ENCODE peak calls at places on chromosomes 4 and X, in seven cellular contexts. H is HL-60, M is left ventricle myocardium inferior, X is thyroid gland, G is adrenal gland, R is fibroblast of lung, E is pancreas. C is an unnamed sample.
A peak's percentile ranks its signal among the peaks of the same experiment; 100 is the strongest.

GRCh38 chr4:47109379-47109778 is 78.0 kb downstream of the GABRB1 start:
- DNase-seq in H (no peak), M (no peak), X (no peak), G (no peak), R (no peak), E (no peak), C (no peak)

GRCh38 chrX:134659761-134660160 is 1.5 kb upstream of the PLAC1 start:
- DNase-seq in H (no peak), M (no peak), X (no peak), G (no peak), R (no peak), E (no peak), C (no peak)

GRCh38 chr4:95596676-95597075 is 47.9 kb upstream of the UNC5C start:
- DNase-seq in H (no peak), M (no peak), X (no peak), G (no peak), R (no peak), E (no peak), C (no peak)

GRCh38 chr4:56575820-56576429 is 70.3 kb downstream of the ARL9 start:
- DNase-seq in H (no peak), M (no peak), X (no peak), G (no peak), R (peak; percentile 40), E (no peak), C (no peak)

GRCh38 chrX:103404225-103405008 is 28.1 kb downstream of the BEX3 start:
- DNase-seq in H (no peak), M (peak; percentile 31), X (peak; percentile 46), G (peak; percentile 89), R (peak; percentile 88), E (peak; percentile 56), C (peak; percentile 87)

GRCh38 chr4:145762719-145763118 is 82.8 kb downstream of the C4orf51 start:
- DNase-seq in H (no peak), M (no peak), X (no peak), G (no peak), R (no peak), E (no peak), C (no peak)

GRCh38 chr4:82629238-82630000 is 67.6 kb upstream of the TMEM150C start:
- DNase-seq in H (no peak), M (no peak), X (no peak), G (peak; percentile 37), R (no peak), E (no peak), C (no peak)

GRCh38 chr4:123144626-123145025 is 222.2 kb upstream of the NUDT6 start:
- DNase-seq in H (no peak), M (no peak), X (no peak), G (no peak), R (no peak), E (no peak), C (no peak)

GRCh38 chr4:53147179-53147578 is 218.7 kb downstream of the SCFD2 start:
- DNase-seq in H (no peak), M (no peak), X (no peak), G (no peak), R (no peak), E (no peak), C (no peak)

GRCh38 chr4:10173754-10174749 is 57.5 kb upstream of the WDR1 start:
- DNase-seq in H (no peak), M (peak; percentile 77), X (peak; percentile 87), G (no peak), R (no peak), E (peak; percentile 77), C (no peak)

GRCh38 chrX:153459976-153460375 is 10.4 kb downstream of the HAUS7 start:
- DNase-seq in H (no peak), M (no peak), X (no peak), G (no peak), R (peak; percentile 86), E (no peak), C (peak; percentile 50)

GRCh38 chrX:10045327-10046000 is 78.3 kb downstream of the CLDN34 start:
- DNase-seq in H (no peak), M (peak; percentile 39), X (no peak), G (peak; percentile 59), R (no peak), E (peak; percentile 62), C (no peak)

GRCh38 chrX:109847257-109848187 is 114.5 kb upstream of the ACSL4 start:
- DNase-seq in H (no peak), M (no peak), X (no peak), G (no peak), R (peak; percentile 90), E (no peak), C (peak; percentile 27)

GRCh38 chr4:150001815-150002214 is 76.4 kb upstream of the DCLK2 start:
- DNase-seq in H (no peak), M (no peak), X (no peak), G (no peak), R (peak; percentile 87), E (no peak), C (peak; percentile 42)

GRCh38 chr4:67687639-67688038 is 13.3 kb downstream of the UBA6 start:
- DNase-seq in H (no peak), M (no peak), X (no peak), G (no peak), R (peak; percentile 8), E (no peak), C (peak; percentile 28)

GRCh38 chr4:145951931-145952330 is 13.3 kb upstream of the ZNF827 start:
- DNase-seq in H (no peak), M (no peak), X (no peak), G (peak; percentile 53), R (no peak), E (no peak), C (no peak)

GRCh38 chr4:121376541-121376940 is 4.3 kb downstream of the QRFPR start:
- DNase-seq in H (no peak), M (no peak), X (peak; percentile 85), G (no peak), R (no peak), E (no peak), C (no peak)

GRCh38 chr4:125112536-125112935 is 202.2 kb upstream of the FAT4 start:
- DNase-seq in H (no peak), M (no peak), X (no peak), G (no peak), R (no peak), E (no peak), C (no peak)

GRCh38 chr4:140326395-140326993 is 47.0 kb upstream of the SCOC start:
- DNase-seq in H (peak; percentile 11), M (no peak), X (peak; percentile 29), G (peak; percentile 76), R (peak; percentile 48), E (no peak), C (peak; percentile 61)

GRCh38 chrX:108091266-108091877 is at the start of the genes ATG4A and PSMD10:
- DNase-seq in H (peak; percentile 70), M (peak; percentile 92), X (peak; percentile 93), G (peak; percentile 97), R (peak; percentile 95), E (peak; percentile 89), C (peak; percentile 94)

GRCh38 chrX:108088511-108088910 is 2.8 kb downstream of the PSMD10 start:
- DNase-seq in H (no peak), M (no peak), X (no peak), G (no peak), R (no peak), E (no peak), C (no peak)

GRCh38 chrX:108087792-108088191 is 3.5 kb downstream of the PSMD10 start:
- DNase-seq in H (no peak), M (no peak), X (no peak), G (no peak), R (no peak), E (no peak), C (no peak)

GRCh38 chrX:108090474-108091265 is 672 bp downstream of the PSMD10 start:
- DNase-seq in H (no peak), M (no peak), X (no peak), G (no peak), R (peak; percentile 53), E (no peak), C (peak; percentile 11)

GRCh38 chrX:108091878-108092291 is 307 bp downstream of the ATG4A start:
- DNase-seq in H (no peak), M (no peak), X (no peak), G (peak; percentile 68), R (no peak), E (no peak), C (no peak)
- H3K4me3 ChIP-seq in H (peak overlapping the region; percentile 60), M (peak overlapping the region; percentile 78), X (peak overlapping the region; percentile 34), G (peak overlapping the region; percentile 33), R (peak overlapping the region; percentile 79), E (peak overlapping the region; percentile 56), C (peak overlapping the region; percentile 74)

DNA sequence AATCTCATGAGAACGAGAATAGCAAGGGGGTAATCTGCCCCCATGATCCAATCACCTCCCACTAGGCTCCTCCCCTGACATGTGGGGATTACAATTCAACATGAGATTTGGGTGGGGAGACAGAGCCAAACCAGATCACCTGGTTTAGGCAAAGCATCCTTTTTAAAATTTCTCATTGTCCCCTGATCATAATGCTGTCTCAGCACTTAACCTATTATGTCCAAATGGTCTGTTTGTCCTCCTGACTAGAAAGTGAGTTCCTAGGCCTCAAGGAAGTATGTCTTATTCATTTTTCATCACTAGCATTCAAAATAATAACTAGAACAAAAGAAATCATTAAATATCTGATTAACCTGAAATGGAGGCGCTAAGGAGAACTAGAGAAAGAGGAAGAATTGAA is 7.9 kb upstream of the PRMT9 start:
- DNase-seq in H (no peak), M (no peak), X (no peak), G (no peak), R (no peak), E (no peak), C (no peak)
- H3K27ac ChIP-seq in H (no peak overlapping the region), M (no peak overlapping the region), X (no peak overlapping the region), G (no peak overlapping the region), R (no peak overlapping the region), E (no peak overlapping the region), C (no peak overlapping the region)

DNA sequence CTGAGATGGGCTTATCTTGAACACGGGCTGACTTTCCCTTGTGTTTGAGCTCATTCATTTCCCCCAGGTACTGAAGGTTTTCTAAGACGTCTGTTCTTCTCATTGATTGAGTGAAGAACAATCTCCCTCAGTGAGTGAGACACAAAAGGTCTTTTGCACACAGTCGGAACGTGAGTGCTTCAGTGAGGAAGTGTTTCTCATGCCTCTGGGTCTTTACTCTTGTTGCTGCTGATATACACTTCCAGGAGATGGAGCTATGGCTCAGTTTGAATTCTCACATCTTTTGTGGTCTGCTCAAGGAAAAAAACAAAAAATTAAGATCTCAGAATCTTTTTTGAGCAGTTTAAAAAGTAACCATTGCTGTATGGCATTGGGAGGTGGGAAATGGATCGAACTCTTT is 981.9 kb upstream of the TENM3 start:
- DNase-seq in H (no peak), M (no peak), X (no peak), G (no peak), R (peak; percentile 39), E (no peak), C (peak; percentile 10)
- TF ChIP-seq CTCF in H (no peak), M (peak; percentile 54), X (no peak), G (no peak), R (no peak), E (no peak), C (peak; percentile 61)

GRCh38 chr4:2445571-2445970 is 23.3 kb upstream of the RNF4 start:
- DNase-seq in H (no peak), M (no peak), X (no peak), G (no peak), R (no peak), E (no peak), C (no peak)

GRCh38 chr4:2449051-2449450 is 19.9 kb upstream of the RNF4 start:
- DNase-seq in H (no peak), M (no peak), X (no peak), G (no peak), R (no peak), E (no peak), C (no peak)

GRCh38 chr4:2448589-2448988 is 20.3 kb upstream of the RNF4 start:
- DNase-seq in H (no peak), M (no peak), X (no peak), G (no peak), R (no peak), E (no peak), C (no peak)

GRCh38 chr4:2445130-2445529 is 23.8 kb upstream of the RNF4 start:
- DNase-seq in H (no peak), M (no peak), X (no peak), G (no peak), R (no peak), E (no peak), C (no peak)

GRCh38 chr4:2446656-2447564 is 22.0 kb upstream of the RNF4 start:
- DNase-seq in H (no peak), M (no peak), X (no peak), G (no peak), R (no peak), E (no peak), C (no peak)
- H3K4me3 ChIP-seq in H (no peak overlapping the region), M (no peak overlapping the region), X (no peak overlapping the region), G (no peak overlapping the region), R (no peak overlapping the region), E (no peak overlapping the region), C (no peak overlapping the region)